ENCODE peak calls at places on chromosomes 6 and 20, in five cellular contexts. One of them, this sample, is unnamed.

GRCh38 chr20:59809630-59810375 is 123.6 kb downstream of the SYCP2 start:
- DNase-seq in transverse colon: no peak
- DNase-seq in left lung: no peak
- DNase-seq in heart left ventricle: no peak
- DNase-seq in endodermal cell: no peak
- DNase-seq in this sample: no peak

GRCh38 chr6:48826884-48827701 is 636.0 kb downstream of the MMUT start:
- DNase-seq in transverse colon: peak
- DNase-seq in left lung: no peak
- DNase-seq in heart left ventricle: no peak
- DNase-seq in endodermal cell: no peak
- DNase-seq in this sample: no peak

GRCh38 chr6:110529355-110529754 is 52.9 kb upstream of the SLC22A16 start:
- DNase-seq in transverse colon: no peak
- DNase-seq in left lung: no peak
- DNase-seq in heart left ventricle: no peak
- DNase-seq in endodermal cell: no peak
- DNase-seq in this sample: no peak

GRCh38 chr6:24376875-24377274 is 19.0 kb upstream of the DCDC2 start:
- DNase-seq in transverse colon: no peak
- DNase-seq in left lung: no peak
- DNase-seq in heart left ventricle: no peak
- DNase-seq in endodermal cell: no peak
- DNase-seq in this sample: no peak

GRCh38 chr6:169841907-169842606 is 90.6 kb downstream of the ERMARD start:
- DNase-seq in transverse colon: no peak
- DNase-seq in left lung: no peak
- DNase-seq in heart left ventricle: no peak
- DNase-seq in endodermal cell: peak
- DNase-seq in this sample: no peak

GRCh38 chr6:146582857-146583256 is 15.9 kb upstream of the ADGB start:
- DNase-seq in transverse colon: peak
- DNase-seq in left lung: peak
- DNase-seq in heart left ventricle: no peak
- DNase-seq in endodermal cell: no peak
- DNase-seq in this sample: no peak

GRCh38 chr6:49913656-49914055 is 47.3 kb upstream of the CRISP1 start:
- DNase-seq in transverse colon: no peak
- DNase-seq in left lung: no peak
- DNase-seq in heart left ventricle: no peak
- DNase-seq in endodermal cell: peak
- DNase-seq in this sample: no peak

GRCh38 chr20:34069341-34070078 is 42.5 kb downstream of the EIF2S2 start:
- DNase-seq in transverse colon: peak
- DNase-seq in left lung: peak
- DNase-seq in heart left ventricle: peak
- DNase-seq in endodermal cell: peak
- DNase-seq in this sample: peak

GRCh38 chr20:25632940-25633790 is 9.4 kb upstream of the NANP start:
- DNase-seq in transverse colon: no peak
- DNase-seq in left lung: no peak
- DNase-seq in heart left ventricle: no peak
- DNase-seq in endodermal cell: no peak
- DNase-seq in this sample: no peak

GRCh38 chr6:137543114-137543513 is 48.9 kb upstream of the OLIG3 start:
- DNase-seq in transverse colon: no peak
- DNase-seq in left lung: no peak
- DNase-seq in heart left ventricle: no peak
- DNase-seq in endodermal cell: peak
- DNase-seq in this sample: no peak

GRCh38 chr20:20395856-20396600 is 28.1 kb downstream of the INSM1 start:
- DNase-seq in transverse colon: no peak
- DNase-seq in left lung: no peak
- DNase-seq in heart left ventricle: no peak
- DNase-seq in endodermal cell: no peak
- DNase-seq in this sample: no peak

GRCh38 chr6:17418281-17419188 is 25.1 kb downstream of the CAP2 start:
- DNase-seq in transverse colon: no peak
- DNase-seq in left lung: no peak
- DNase-seq in heart left ventricle: no peak
- DNase-seq in endodermal cell: peak
- DNase-seq in this sample: peak

GRCh38 chr6:4664117-4664626 is 112.0 kb upstream of the CDYL start:
- DNase-seq in transverse colon: peak
- DNase-seq in left lung: no peak
- DNase-seq in heart left ventricle: peak
- DNase-seq in endodermal cell: no peak
- DNase-seq in this sample: no peak

GRCh38 chr6:3195695-3196497 is 31.6 kb downstream of the TUBB2B start:
- DNase-seq in transverse colon: no peak
- DNase-seq in left lung: no peak
- DNase-seq in heart left ventricle: no peak
- DNase-seq in endodermal cell: peak
- DNase-seq in this sample: peak
- TF ChIP-seq CTCF in transverse colon: no peak
- TF ChIP-seq CTCF in left lung: no peak
- TF ChIP-seq CTCF in heart left ventricle: no peak
- TF ChIP-seq CTCF in endodermal cell: peak
- TF ChIP-seq CTCF in this sample: peak

DNA sequence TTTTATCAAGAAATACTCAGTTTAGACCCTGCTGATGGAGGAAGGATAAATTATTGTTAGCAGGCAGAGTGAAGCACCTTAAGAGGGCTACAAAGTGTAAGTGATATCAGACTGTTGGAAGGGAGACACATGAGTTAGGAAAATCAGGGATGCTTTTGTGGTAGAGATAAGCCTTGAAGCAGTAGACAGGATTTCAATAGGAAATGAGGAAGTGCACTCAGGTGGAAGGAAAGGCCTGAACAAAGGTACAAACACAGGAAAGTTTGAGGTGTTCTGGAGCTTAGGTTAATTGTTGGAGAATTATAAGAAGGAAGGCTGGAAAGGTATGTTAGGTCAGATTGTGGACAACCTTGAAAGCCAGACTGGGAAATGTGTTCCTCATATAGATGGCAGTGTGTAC is 7.6 kb downstream of the CYB5R4 start:
- DNase-seq in transverse colon: no peak
- DNase-seq in left lung: no peak
- DNase-seq in heart left ventricle: no peak
- DNase-seq in endodermal cell: no peak
- DNase-seq in this sample: no peak
- H3K27ac ChIP-seq in transverse colon: no peak
- H3K27ac ChIP-seq in left lung: peak
- H3K27ac ChIP-seq in heart left ventricle: no peak
- H3K27ac ChIP-seq in endodermal cell: no peak
- H3K27ac ChIP-seq in this sample: no peak

DNA sequence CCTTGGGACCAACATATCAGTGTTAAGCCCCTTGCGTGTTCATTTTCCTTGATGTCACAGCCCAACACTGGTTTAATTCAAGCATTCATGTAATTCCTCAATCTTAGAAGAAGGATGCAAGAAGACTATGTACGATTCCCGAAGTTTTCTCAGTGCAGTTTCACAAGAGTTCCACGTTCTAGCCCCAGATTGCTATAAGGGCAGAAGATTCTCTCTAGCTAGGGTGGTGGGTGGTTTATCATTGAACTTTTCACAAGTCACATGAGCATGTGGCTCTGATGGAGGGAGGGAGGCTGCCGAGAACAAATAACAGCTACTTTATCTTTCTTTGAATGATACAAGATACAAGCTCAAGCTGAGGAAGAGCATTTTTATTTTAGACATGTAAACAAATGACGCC is 71.9 kb upstream of the NHSL1 start:
- DNase-seq in transverse colon: no peak
- DNase-seq in left lung: no peak
- DNase-seq in heart left ventricle: no peak
- DNase-seq in endodermal cell: no peak
- DNase-seq in this sample: no peak
- H3K4me3 ChIP-seq in transverse colon: no peak
- H3K4me3 ChIP-seq in left lung: peak
- H3K4me3 ChIP-seq in heart left ventricle: no peak
- H3K4me3 ChIP-seq in endodermal cell: peak
- H3K4me3 ChIP-seq in this sample: no peak

GRCh38 chr20:13221673-13222318 is 722 bp downstream of the ISM1 start:
- DNase-seq in transverse colon: peak
- DNase-seq in left lung: peak
- DNase-seq in heart left ventricle: peak
- DNase-seq in endodermal cell: peak
- DNase-seq in this sample: peak
- TF ChIP-seq CTCF in transverse colon: no peak
- TF ChIP-seq CTCF in left lung: no peak
- TF ChIP-seq CTCF in heart left ventricle: no peak
- TF ChIP-seq CTCF in endodermal cell: peak
- TF ChIP-seq CTCF in this sample: no peak

GRCh38 chr20:49573900-49574416 is 6.0 kb upstream of the PTGIS start:
- DNase-seq in transverse colon: no peak
- DNase-seq in left lung: no peak
- DNase-seq in heart left ventricle: no peak
- DNase-seq in endodermal cell: peak
- DNase-seq in this sample: no peak

GRCh38 chr20:49578436-49578835 is 10.5 kb upstream of the PTGIS start:
- DNase-seq in transverse colon: no peak
- DNase-seq in left lung: no peak
- DNase-seq in heart left ventricle: no peak
- DNase-seq in endodermal cell: peak
- DNase-seq in this sample: no peak

GRCh38 chr20:49579195-49579594 is 11.3 kb upstream of the PTGIS start:
- DNase-seq in transverse colon: no peak
- DNase-seq in left lung: no peak
- DNase-seq in heart left ventricle: no peak
- DNase-seq in endodermal cell: no peak
- DNase-seq in this sample: no peak

GRCh38 chr20:49572857-49573256 is 4.9 kb upstream of the PTGIS start:
- DNase-seq in transverse colon: no peak
- DNase-seq in left lung: no peak
- DNase-seq in heart left ventricle: no peak
- DNase-seq in endodermal cell: peak
- DNase-seq in this sample: no peak

DNA sequence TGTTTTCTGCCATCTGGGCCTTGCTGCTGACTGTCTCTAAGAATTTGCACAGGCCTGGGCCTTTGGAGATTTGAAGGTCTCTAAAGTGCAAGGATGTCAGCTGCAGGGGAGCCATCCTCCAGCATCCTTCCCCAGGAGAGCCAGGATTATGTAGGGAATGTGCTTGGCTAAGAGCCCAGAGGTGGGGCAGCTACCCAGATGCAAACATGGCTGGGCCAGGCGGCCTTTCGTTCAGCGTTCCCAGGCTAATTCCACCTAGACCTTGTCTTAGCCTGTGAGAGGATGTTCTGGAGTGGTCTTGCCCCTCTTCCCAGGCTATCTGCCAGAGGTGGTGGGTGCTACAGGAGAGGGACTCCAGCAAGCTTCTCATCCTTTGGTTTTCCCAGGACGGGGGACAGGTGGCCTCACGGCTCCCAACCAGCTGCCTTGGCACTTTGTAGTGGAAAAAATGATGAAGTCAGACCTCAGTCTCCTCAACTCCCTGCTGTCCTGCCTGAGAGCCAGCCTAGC is 7.7 kb upstream of the PTGIS start:
- DNase-seq in transverse colon: no peak
- DNase-seq in left lung: no peak
- DNase-seq in heart left ventricle: no peak
- DNase-seq in endodermal cell: peak
- DNase-seq in this sample: no peak
- H3K27ac ChIP-seq in transverse colon: peak
- H3K27ac ChIP-seq in left lung: no peak
- H3K27ac ChIP-seq in heart left ventricle: peak
- H3K27ac ChIP-seq in endodermal cell: no peak
- H3K27ac ChIP-seq in this sample: no peak

GRCh38 chr6:41372526-41373366 is 37.3 kb downstream of the NCR2 start:
- DNase-seq in transverse colon: no peak
- DNase-seq in left lung: no peak
- DNase-seq in heart left ventricle: no peak
- DNase-seq in endodermal cell: peak
- DNase-seq in this sample: no peak
- H3K4me3 ChIP-seq in transverse colon: no peak
- H3K4me3 ChIP-seq in left lung: no peak
- H3K4me3 ChIP-seq in heart left ventricle: no peak
- H3K4me3 ChIP-seq in endodermal cell: peak
- H3K4me3 ChIP-seq in this sample: peak

GRCh38 chr6:153553627-153554026 is 422.5 kb upstream of the RGS17 start:
- DNase-seq in transverse colon: no peak
- DNase-seq in left lung: no peak
- DNase-seq in heart left ventricle: no peak
- DNase-seq in endodermal cell: peak
- DNase-seq in this sample: peak
- TF ChIP-seq CTCF in transverse colon: no peak
- TF ChIP-seq CTCF in left lung: no peak
- TF ChIP-seq CTCF in heart left ventricle: no peak
- TF ChIP-seq CTCF in endodermal cell: peak
- TF ChIP-seq CTCF in this sample: peak

GRCh38 chr20:44732327-44732726 is 13.3 kb upstream of the KCNK15 start:
- DNase-seq in transverse colon: no peak
- DNase-seq in left lung: no peak
- DNase-seq in heart left ventricle: no peak
- DNase-seq in endodermal cell: no peak
- DNase-seq in this sample: no peak
- H3K27ac ChIP-seq in transverse colon: no peak
- H3K27ac ChIP-seq in left lung: no peak
- H3K27ac ChIP-seq in heart left ventricle: no peak
- H3K27ac ChIP-seq in endodermal cell: no peak
- H3K27ac ChIP-seq in this sample: no peak

DNA sequence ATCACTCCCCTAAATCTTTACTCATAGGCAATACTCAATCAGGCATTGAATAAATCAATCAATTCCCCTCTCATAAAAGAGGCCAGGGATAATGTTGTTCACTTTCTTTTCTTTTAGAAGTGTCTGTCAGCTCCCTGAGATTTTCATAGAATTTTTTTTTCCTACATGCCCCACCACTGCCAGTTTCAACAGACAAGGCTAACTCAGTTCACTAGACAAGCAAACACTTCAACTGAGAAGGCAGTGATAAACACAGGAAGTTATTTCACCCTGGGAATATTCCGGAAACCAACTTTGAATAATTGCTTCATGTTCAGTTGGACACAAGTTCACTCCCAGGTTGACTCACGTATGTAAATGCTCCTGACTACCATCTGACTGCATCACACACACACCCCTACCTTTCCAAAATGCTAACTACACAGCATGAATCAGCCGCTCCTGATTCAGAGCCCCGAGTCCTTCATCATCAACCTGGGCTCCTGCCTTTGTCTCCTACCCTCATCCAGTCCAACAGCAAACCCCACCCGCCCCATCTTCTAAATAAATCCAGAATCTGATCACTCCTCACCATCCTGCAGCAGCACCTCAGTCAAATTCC is 143.9 kb downstream of the BCAS1 start:
- DNase-seq in transverse colon: peak
- DNase-seq in left lung: no peak
- DNase-seq in heart left ventricle: no peak
- DNase-seq in endodermal cell: peak
- DNase-seq in this sample: no peak
- H3K4me3 ChIP-seq in transverse colon: no peak
- H3K4me3 ChIP-seq in left lung: no peak
- H3K4me3 ChIP-seq in heart left ventricle: no peak
- H3K4me3 ChIP-seq in endodermal cell: no peak
- H3K4me3 ChIP-seq in this sample: no peak

This sample was measured in WERI-Rb-1.